ENCODE peak calls at places on chromosomes 1 and 21, in eight cellular contexts. B, D, H, S, Y, L, O and X are unnamed samples.

GRCh38 chr21:45865106-45865835 is 116.3 kb upstream of the COL6A1 start:
- DNase-seq in B (no peak), D (no peak), H (no peak), S (peak; percentile 43), Y (no peak), L (no peak), O (peak; percentile 82), X (no peak)

GRCh38 chr1:63509718-63510117 is 13.3 kb downstream of the ITGB3BP start:
- DNase-seq in B (no peak), D (no peak), H (no peak), S (no peak), Y (no peak), L (no peak), O (no peak), X (no peak)

GRCh38 chr1:160256396-160257046 is 5.8 kb downstream of the DCAF8 start:
- DNase-seq in B (no peak), D (no peak), H (peak; percentile 45), S (no peak), Y (no peak), L (no peak), O (peak; percentile 42), X (no peak)

GRCh38 chr1:110756506-110756905 is 81.8 kb upstream of the KCNA3 start:
- DNase-seq in B (no peak), D (no peak), H (no peak), S (no peak), Y (no peak), L (no peak), O (no peak), X (no peak)

GRCh38 chr1:208139434-208140086 is 104.6 kb downstream of the PLXNA2 start:
- DNase-seq in B (no peak), D (no peak), H (no peak), S (no peak), Y (no peak), L (no peak), O (no peak), X (no peak)

GRCh38 chr1:3674100-3675094 is 22.1 kb downstream of the TP73 start:
- DNase-seq in B (no peak), D (no peak), H (no peak), S (no peak), Y (no peak), L (no peak), O (no peak), X (no peak)

GRCh38 chr1:228226956-228227791 is 19.3 kb downstream of the OBSCN start:
- DNase-seq in B (no peak), D (no peak), H (no peak), S (no peak), Y (no peak), L (no peak), O (no peak), X (no peak)

GRCh38 chr1:207191061-207191460 is 87.0 kb downstream of the C4BPA start:
- DNase-seq in B (no peak), D (no peak), H (no peak), S (no peak), Y (no peak), L (no peak), O (no peak), X (no peak)

GRCh38 chr1:40140211-40140709 is 20.9 kb upstream of the RLF start:
- DNase-seq in B (peak; percentile 69), D (no peak), H (no peak), S (no peak), Y (no peak), L (no peak), O (peak; percentile 19), X (no peak)

GRCh38 chr1:27773732-27774445 is 870 bp downstream of the STX12 start:
- DNase-seq in B (no peak), D (no peak), H (peak; percentile 6), S (no peak), Y (peak; percentile 43), L (no peak), O (no peak), X (no peak)

GRCh38 chr1:59007429-59007819 is 223.6 kb upstream of the JUN start:
- DNase-seq in B (no peak), D (no peak), H (no peak), S (no peak), Y (no peak), L (no peak), O (no peak), X (no peak)

GRCh38 chr1:199018471-199019135 is 379.8 kb downstream of the PTPRC start:
- DNase-seq in B (no peak), D (no peak), H (no peak), S (no peak), Y (no peak), L (no peak), O (no peak), X (no peak)

GRCh38 chr1:166947398-166948043 is 27.8 kb downstream of the ILDR2 start:
- DNase-seq in B (peak; percentile 65), D (no peak), H (no peak), S (no peak), Y (no peak), L (no peak), O (peak; percentile 90), X (no peak)

GRCh38 chr1:47681735-47682134 is 243.9 kb downstream of the FOXD2 start:
- DNase-seq in B (no peak), D (no peak), H (no peak), S (no peak), Y (no peak), L (no peak), O (no peak), X (no peak)

GRCh38 chr1:180158149-180159147 is 3.8 kb downstream of the QSOX1 start:
- DNase-seq in B (no peak), D (no peak), H (no peak), S (no peak), Y (no peak), L (no peak), O (no peak), X (no peak)

GRCh38 chr1:25253911-25254310 is 6.7 kb upstream of the RSRP1 start:
- DNase-seq in B (no peak), D (no peak), H (peak; percentile 92), S (no peak), Y (no peak), L (no peak), O (peak; percentile 49), X (no peak)

GRCh38 chr1:220528049-220528678 is at the start of gene MARK1:
- DNase-seq in B (peak; percentile 68), D (no peak), H (no peak), S (peak; percentile 24), Y (no peak), L (no peak), O (peak; percentile 61), X (peak; percentile 3)

GRCh38 chr1:245822997-245823396 is 668.2 kb downstream of the KIF26B start:
- DNase-seq in B (no peak), D (no peak), H (peak; percentile 97), S (peak; percentile 79), Y (no peak), L (no peak), O (peak; percentile 85), X (no peak)

GRCh38 chr1:226419284-226419683 is 11.4 kb upstream of the PARP1 start:
- DNase-seq in B (no peak), D (no peak), H (no peak), S (no peak), Y (no peak), L (no peak), O (no peak), X (no peak)

GRCh38 chr1:245812278-245812677 is 657.5 kb downstream of the KIF26B start:
- DNase-seq in B (no peak), D (no peak), H (no peak), S (no peak), Y (no peak), L (no peak), O (no peak), X (no peak)